ENCODE peak calls at places on chromosomes 13 and 19, in six cellular contexts. One of them, this sample, is unnamed.

GRCh38 chr13:114038211-114038613 is 64.3 kb upstream of the C13orf46 start:
- DNase-seq in Ammon's horn: no peak
- DNase-seq in small intestine: no peak
- DNase-seq in BJ: no peak
- DNase-seq in stimulated activated naive CD8-positive, alpha-beta T cell treated with anti-CD3 and anti-CD28 coated beads, Interleukin-15, amount 100 ng/mL, for 72 hours: no peak
- DNase-seq in NCI-H1105: no peak
- DNase-seq in this sample: no peak

GRCh38 chr13:106762711-106763110 is 194.8 kb upstream of the ARGLU1 start:
- DNase-seq in Ammon's horn: no peak
- DNase-seq in small intestine: no peak
- DNase-seq in BJ: no peak
- DNase-seq in stimulated activated naive CD8-positive, alpha-beta T cell treated with anti-CD3 and anti-CD28 coated beads, Interleukin-15, amount 100 ng/mL, for 72 hours: no peak
- DNase-seq in NCI-H1105: no peak
- DNase-seq in this sample: no peak

GRCh38 chr19:31071157-31071855 is 277.9 kb downstream of the TSHZ3 start:
- DNase-seq in Ammon's horn: no peak
- DNase-seq in small intestine: no peak
- DNase-seq in BJ: no peak
- DNase-seq in stimulated activated naive CD8-positive, alpha-beta T cell treated with anti-CD3 and anti-CD28 coated beads, Interleukin-15, amount 100 ng/mL, for 72 hours: no peak
- DNase-seq in NCI-H1105: no peak
- DNase-seq in this sample: no peak

GRCh38 chr13:113791226-113791625 is 32.2 kb downstream of the TMEM255B start:
- DNase-seq in Ammon's horn: no peak
- DNase-seq in small intestine: no peak
- DNase-seq in BJ: no peak
- DNase-seq in stimulated activated naive CD8-positive, alpha-beta T cell treated with anti-CD3 and anti-CD28 coated beads, Interleukin-15, amount 100 ng/mL, for 72 hours: no peak
- DNase-seq in NCI-H1105: no peak
- DNase-seq in this sample: no peak

GRCh38 chr13:74210693-74211393 is 76.6 kb upstream of the KLF12 start:
- DNase-seq in Ammon's horn: no peak
- DNase-seq in small intestine: peak
- DNase-seq in BJ: peak
- DNase-seq in stimulated activated naive CD8-positive, alpha-beta T cell treated with anti-CD3 and anti-CD28 coated beads, Interleukin-15, amount 100 ng/mL, for 72 hours: no peak
- DNase-seq in NCI-H1105: peak
- DNase-seq in this sample: no peak

GRCh38 chr13:33284916-33285315 is 639 bp downstream of the STARD13 start:
- DNase-seq in Ammon's horn: no peak
- DNase-seq in small intestine: peak
- DNase-seq in BJ: no peak
- DNase-seq in stimulated activated naive CD8-positive, alpha-beta T cell treated with anti-CD3 and anti-CD28 coated beads, Interleukin-15, amount 100 ng/mL, for 72 hours: no peak
- DNase-seq in NCI-H1105: no peak
- DNase-seq in this sample: no peak

GRCh38 chr13:45325806-45326205 is 15.2 kb downstream of the TPT1 start:
- DNase-seq in Ammon's horn: peak
- DNase-seq in small intestine: no peak
- DNase-seq in BJ: peak
- DNase-seq in stimulated activated naive CD8-positive, alpha-beta T cell treated with anti-CD3 and anti-CD28 coated beads, Interleukin-15, amount 100 ng/mL, for 72 hours: no peak
- DNase-seq in NCI-H1105: no peak
- DNase-seq in this sample: no peak

GRCh38 chr19:38252935-38253691 is 3.1 kb downstream of the PPP1R14A start:
- DNase-seq in Ammon's horn: peak
- DNase-seq in small intestine: no peak
- DNase-seq in BJ: no peak
- DNase-seq in stimulated activated naive CD8-positive, alpha-beta T cell treated with anti-CD3 and anti-CD28 coated beads, Interleukin-15, amount 100 ng/mL, for 72 hours: no peak
- DNase-seq in NCI-H1105: no peak
- DNase-seq in this sample: no peak

GRCh38 chr19:44904426-44904994 is 1.1 kb upstream of the APOE start:
- DNase-seq in Ammon's horn: no peak
- DNase-seq in small intestine: no peak
- DNase-seq in BJ: no peak
- DNase-seq in stimulated activated naive CD8-positive, alpha-beta T cell treated with anti-CD3 and anti-CD28 coated beads, Interleukin-15, amount 100 ng/mL, for 72 hours: no peak
- DNase-seq in NCI-H1105: no peak
- DNase-seq in this sample: no peak

GRCh38 chr19:32843716-32844245 is 25.8 kb downstream of the SLC7A9 start:
- DNase-seq in Ammon's horn: no peak
- DNase-seq in small intestine: no peak
- DNase-seq in BJ: no peak
- DNase-seq in stimulated activated naive CD8-positive, alpha-beta T cell treated with anti-CD3 and anti-CD28 coated beads, Interleukin-15, amount 100 ng/mL, for 72 hours: no peak
- DNase-seq in NCI-H1105: no peak
- DNase-seq in this sample: no peak

GRCh38 chr19:13978306-13978705 is 26.0 kb downstream of the DCAF15 start:
- DNase-seq in Ammon's horn: peak
- DNase-seq in small intestine: peak
- DNase-seq in BJ: no peak
- DNase-seq in stimulated activated naive CD8-positive, alpha-beta T cell treated with anti-CD3 and anti-CD28 coated beads, Interleukin-15, amount 100 ng/mL, for 72 hours: peak
- DNase-seq in NCI-H1105: peak
- DNase-seq in this sample: no peak

GRCh38 chr19:52343548-52343947 is 7.5 kb downstream of the ZNF610 start:
- DNase-seq in Ammon's horn: peak
- DNase-seq in small intestine: peak
- DNase-seq in BJ: no peak
- DNase-seq in stimulated activated naive CD8-positive, alpha-beta T cell treated with anti-CD3 and anti-CD28 coated beads, Interleukin-15, amount 100 ng/mL, for 72 hours: peak
- DNase-seq in NCI-H1105: peak
- DNase-seq in this sample: no peak

GRCh38 chr13:40518481-40518882 is 148.0 kb downstream of the FOXO1 start:
- DNase-seq in Ammon's horn: no peak
- DNase-seq in small intestine: no peak
- DNase-seq in BJ: no peak
- DNase-seq in stimulated activated naive CD8-positive, alpha-beta T cell treated with anti-CD3 and anti-CD28 coated beads, Interleukin-15, amount 100 ng/mL, for 72 hours: peak
- DNase-seq in NCI-H1105: no peak
- DNase-seq in this sample: peak

GRCh38 chr19:19106061-19106551 is 32.2 kb downstream of the TMEM161A start:
- DNase-seq in Ammon's horn: no peak
- DNase-seq in small intestine: no peak
- DNase-seq in BJ: no peak
- DNase-seq in stimulated activated naive CD8-positive, alpha-beta T cell treated with anti-CD3 and anti-CD28 coated beads, Interleukin-15, amount 100 ng/mL, for 72 hours: no peak
- DNase-seq in NCI-H1105: no peak
- DNase-seq in this sample: no peak

GRCh38 chr19:5314012-5314906 is 26.4 kb downstream of the PTPRS start:
- DNase-seq in Ammon's horn: no peak
- DNase-seq in small intestine: peak
- DNase-seq in BJ: no peak
- DNase-seq in stimulated activated naive CD8-positive, alpha-beta T cell treated with anti-CD3 and anti-CD28 coated beads, Interleukin-15, amount 100 ng/mL, for 72 hours: no peak
- DNase-seq in NCI-H1105: no peak
- DNase-seq in this sample: no peak

GRCh38 chr19:45087531-45087930 is 5.4 kb upstream of the PPP1R37 start:
- DNase-seq in Ammon's horn: no peak
- DNase-seq in small intestine: no peak
- DNase-seq in BJ: no peak
- DNase-seq in stimulated activated naive CD8-positive, alpha-beta T cell treated with anti-CD3 and anti-CD28 coated beads, Interleukin-15, amount 100 ng/mL, for 72 hours: peak
- DNase-seq in NCI-H1105: no peak
- DNase-seq in this sample: no peak

GRCh38 chr19:27876489-27876888 is 1336.5 kb downstream of the UQCRFS1 start:
- DNase-seq in Ammon's horn: no peak
- DNase-seq in small intestine: no peak
- DNase-seq in BJ: no peak
- DNase-seq in stimulated activated naive CD8-positive, alpha-beta T cell treated with anti-CD3 and anti-CD28 coated beads, Interleukin-15, amount 100 ng/mL, for 72 hours: no peak
- DNase-seq in NCI-H1105: no peak
- DNase-seq in this sample: no peak

GRCh38 chr19:34996978-34997640 is 3.0 kb upstream of the GRAMD1A start:
- DNase-seq in Ammon's horn: no peak
- DNase-seq in small intestine: no peak
- DNase-seq in BJ: no peak
- DNase-seq in stimulated activated naive CD8-positive, alpha-beta T cell treated with anti-CD3 and anti-CD28 coated beads, Interleukin-15, amount 100 ng/mL, for 72 hours: no peak
- DNase-seq in NCI-H1105: no peak
- DNase-seq in this sample: no peak

GRCh38 chr13:48542581-48543341 is 9.9 kb upstream of the RCBTB2 start:
- DNase-seq in Ammon's horn: peak
- DNase-seq in small intestine: peak
- DNase-seq in BJ: no peak
- DNase-seq in stimulated activated naive CD8-positive, alpha-beta T cell treated with anti-CD3 and anti-CD28 coated beads, Interleukin-15, amount 100 ng/mL, for 72 hours: no peak
- DNase-seq in NCI-H1105: peak
- DNase-seq in this sample: peak

GRCh38 chr19:19134687-19135158 is 3.6 kb downstream of the TMEM161A start:
- DNase-seq in Ammon's horn: no peak
- DNase-seq in small intestine: peak
- DNase-seq in BJ: no peak
- DNase-seq in stimulated activated naive CD8-positive, alpha-beta T cell treated with anti-CD3 and anti-CD28 coated beads, Interleukin-15, amount 100 ng/mL, for 72 hours: no peak
- DNase-seq in NCI-H1105: no peak
- DNase-seq in this sample: peak

GRCh38 chr19:1684573-1684912 is 32.1 kb upstream of the TCF3 start:
- DNase-seq in Ammon's horn: no peak
- DNase-seq in small intestine: no peak
- DNase-seq in BJ: no peak
- DNase-seq in stimulated activated naive CD8-positive, alpha-beta T cell treated with anti-CD3 and anti-CD28 coated beads, Interleukin-15, amount 100 ng/mL, for 72 hours: no peak
- DNase-seq in NCI-H1105: no peak
- DNase-seq in this sample: no peak